ENCODE peak calls at places on chromosomes 3 and 15, in four cellular contexts. D is GM23338, E is breast epithelium, X is uterus. Z is an unnamed sample.

GRCh38 chr15:38259134-38259533 is 6.5 kb downstream of the SPRED1 start:
- DNase-seq in D (no peak), E (no peak), X (no peak), Z (no peak)

GRCh38 chr3:172984938-172985337 is 156.1 kb downstream of the SPATA16 start:
- DNase-seq in D (no peak), E (no peak), X (no peak), Z (no peak)

GRCh38 chr3:152272771-152273242 is 4.1 kb downstream of the MBNL1 start:
- DNase-seq in D (no peak), E (no peak), X (no peak), Z (no peak)

GRCh38 chr15:31197497-31198414 is 96.2 kb upstream of the TRPM1 start:
- DNase-seq in D (peak; percentile 80), E (no peak), X (no peak), Z (peak; percentile 82)

GRCh38 chr3:170038434-170039110 is 777 bp downstream of the GPR160 start:
- DNase-seq in D (peak; percentile 87), E (no peak), X (no peak), Z (no peak)

GRCh38 chr3:25094932-25095690 is 333.0 kb upstream of the RARB start:
- DNase-seq in D (no peak), E (no peak), X (no peak), Z (no peak)

GRCh38 chr15:101162701-101163483 is 89.0 kb downstream of the CHSY1 start:
- DNase-seq in D (no peak), E (peak; percentile 62), X (no peak), Z (no peak)

GRCh38 chr15:84387086-84387485 is 151.5 kb downstream of the GOLGA6L4 start:
- DNase-seq in D (no peak), E (peak; percentile 4), X (no peak), Z (no peak)

GRCh38 chr3:12300137-12300536 is 11.3 kb downstream of the PPARG start:
- DNase-seq in D (no peak), E (no peak), X (no peak), Z (no peak)

GRCh38 chr15:80791004-80791403 is 11.8 kb downstream of the CEMIP start:
- DNase-seq in D (no peak), E (no peak), X (no peak), Z (no peak)

GRCh38 chr15:74541494-74542191 is 623 bp downstream of the ARID3B start:
- DNase-seq in D (peak; percentile 62), E (peak; percentile 52), X (peak; percentile 25), Z (peak; percentile 88)

GRCh38 chr3:60456180-60456579 is 795.1 kb downstream of the FHIT start:
- DNase-seq in D (no peak), E (no peak), X (no peak), Z (no peak)

GRCh38 chr3:150174179-150174578 is 203.5 kb upstream of the PFN2 start:
- DNase-seq in D (no peak), E (no peak), X (no peak), Z (no peak)

GRCh38 chr3:187677604-187678003 is 7.4 kb upstream of the SST start:
- DNase-seq in D (no peak), E (no peak), X (no peak), Z (no peak)

GRCh38 chr15:68312701-68313204 is 35.2 kb downstream of the FEM1B start:
- DNase-seq in D (no peak), E (peak; percentile 18), X (peak; percentile 46), Z (peak; percentile 63)

GRCh38 chr3:192566706-192567290 is 160.5 kb downstream of the FGF12 start:
- DNase-seq in D (peak; percentile 86), E (peak; percentile 63), X (peak; percentile 52), Z (peak; percentile 89)

GRCh38 chr3:44045476-44046275 is 196.0 kb upstream of the TOPAZ1 start:
- DNase-seq in D (no peak), E (peak; percentile 20), X (no peak), Z (no peak)

GRCh38 chr3:72887378-72887722 is 496 bp upstream of the GXYLT2 start:
- DNase-seq in D (no peak), E (no peak), X (no peak), Z (no peak)

GRCh38 chr3:38154625-38155255 is 10.6 kb upstream of the OXSR1 start:
- DNase-seq in D (no peak), E (no peak), X (no peak), Z (peak; percentile 59)

GRCh38 chr3:52193059-52193458 is 4.9 kb upstream of the ALAS1 start:
- DNase-seq in D (no peak), E (peak; percentile 81), X (peak; percentile 60), Z (no peak)

GRCh38 chr3:27392950-27393679 is 23.9 kb upstream of the NEK10 start:
- DNase-seq in D (no peak), E (no peak), X (no peak), Z (no peak)

GRCh38 chr3:51673181-51673801 is 2.2 kb downstream of the TEX264 start:
- DNase-seq in D (no peak), E (no peak), X (no peak), Z (peak; percentile 50)

GRCh38 chr15:92343869-92344643 is 49.6 kb upstream of the ST8SIA2 start:
- DNase-seq in D (peak; percentile 60), E (peak; percentile 56), X (no peak), Z (no peak)

GRCh38 chr3:89049119-89049518 is 58.3 kb upstream of the EPHA3 start:
- DNase-seq in D (peak; percentile 83), E (no peak), X (no peak), Z (no peak)

GRCh38 chr3:112200317-112200666 is 67.2 kb upstream of the GCSAM start:
- DNase-seq in D (no peak), E (no peak), X (no peak), Z (no peak)

GRCh38 chr3:51968175-51968681 is 974 bp upstream of the PCBP4 start:
- DNase-seq in D (peak; percentile 94), E (no peak), X (no peak), Z (no peak)

GRCh38 chr3:180870008-180870733 is 42.3 kb upstream of the FXR1 start:
- DNase-seq in D (peak; percentile 78), E (no peak), X (peak; percentile 36), Z (peak; percentile 34)
- H3K4me3 ChIP-seq in D (peak overlapping the region; percentile 37), E (peak overlapping the region; percentile 55), X (peak overlapping the region; percentile 21), Z (peak overlapping the region; percentile 6)

GRCh38 chr3:98068824-98069223 is 18.1 kb upstream of the OR5AC2 start:
- DNase-seq in D (peak; percentile 50), E (no peak), X (no peak), Z (no peak)
- TF ChIP-seq CTCF in D (peak; percentile 57), E (no peak), X (no peak), Z (no peak)

DNA sequence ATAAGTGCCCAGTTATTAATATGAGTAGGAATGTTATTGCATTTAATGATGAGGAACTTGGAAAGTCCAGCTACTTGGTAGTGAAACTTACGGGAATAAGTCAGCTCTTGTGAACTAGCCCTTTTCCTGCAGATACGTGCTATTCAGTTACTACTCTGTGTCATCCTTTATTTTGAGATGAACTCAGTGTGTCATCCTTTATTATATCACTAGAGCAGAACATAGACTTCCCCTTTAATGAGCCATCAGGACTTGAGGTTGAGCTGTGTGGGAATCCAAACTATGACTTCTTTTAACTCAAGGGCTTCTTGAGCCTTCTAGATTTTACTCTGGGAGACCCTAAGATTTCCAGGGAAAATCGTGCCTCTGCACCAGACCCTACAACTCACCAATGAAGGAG is 3.6 kb downstream of the ACTC1 start:
- DNase-seq in D (no peak), E (no peak), X (no peak), Z (no peak)
- H3K4me3 ChIP-seq in D (no peak overlapping the region), E (no peak overlapping the region), X (no peak overlapping the region), Z (no peak overlapping the region)

DNA sequence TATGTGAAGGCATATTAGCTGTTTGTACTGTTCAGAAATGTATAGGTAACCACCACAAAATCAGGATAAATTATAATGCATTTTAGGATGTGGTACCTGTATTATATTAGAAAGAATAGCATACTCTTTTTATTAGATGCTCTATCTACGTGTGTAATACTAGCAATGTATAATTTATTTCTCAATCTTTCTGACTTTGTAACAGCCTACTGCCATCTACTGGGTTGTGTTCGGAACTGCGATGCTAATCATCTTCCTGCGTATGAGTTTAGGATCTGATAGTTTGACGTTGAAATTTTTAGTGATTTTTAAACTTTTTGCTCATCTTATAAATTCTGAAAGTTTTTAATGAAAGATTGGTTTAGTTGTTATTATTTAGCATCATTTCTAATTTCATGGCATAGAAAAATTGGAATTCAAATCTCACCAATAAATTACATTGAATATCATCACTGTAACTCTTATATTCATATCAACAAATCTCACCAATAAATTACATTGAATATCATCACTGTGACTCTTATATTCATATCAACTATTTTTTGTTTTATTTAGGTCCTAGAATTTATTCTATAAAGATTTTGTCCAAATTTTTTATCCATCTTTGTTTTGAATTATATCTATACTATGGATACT is 322.7 kb upstream of the ZNF717 start:
- DNase-seq in D (peak; percentile 70), E (no peak), X (no peak), Z (no peak)
- TF ChIP-seq CTCF in D (peak; percentile 82), E (peak; percentile 33), X (no peak), Z (no peak)

DNA sequence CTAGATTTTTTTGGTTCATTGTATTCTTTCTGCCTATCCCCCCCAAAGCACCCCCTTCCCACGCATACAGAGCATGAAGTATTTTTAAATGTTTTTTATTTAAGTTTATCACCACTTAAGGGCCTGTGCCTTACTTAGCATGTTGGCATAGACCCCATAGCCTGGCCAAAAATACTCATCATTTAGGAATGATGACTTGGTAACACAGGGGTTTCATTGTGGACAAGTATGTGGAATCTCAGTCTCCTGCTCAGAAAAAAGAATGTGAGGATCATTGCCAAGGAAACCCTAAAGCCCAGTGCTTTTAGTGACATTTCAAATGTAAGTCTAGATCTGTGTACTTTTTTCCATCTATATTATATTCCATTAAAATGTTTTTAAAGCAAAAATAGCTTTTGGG is 146.3 kb downstream of the ALCAM start:
- DNase-seq in D (no peak), E (no peak), X (no peak), Z (no peak)
- H3K4me3 ChIP-seq in D (no peak overlapping the region), E (no peak overlapping the region), X (no peak overlapping the region), Z (no peak overlapping the region)

GRCh38 chr15:78768531-78769408 is 42.5 kb downstream of the ADAMTS7 start:
- DNase-seq in D (no peak), E (no peak), X (no peak), Z (no peak)
- TF ChIP-seq CTCF in D (peak; percentile 32), E (no peak), X (no peak), Z (no peak)

DNA sequence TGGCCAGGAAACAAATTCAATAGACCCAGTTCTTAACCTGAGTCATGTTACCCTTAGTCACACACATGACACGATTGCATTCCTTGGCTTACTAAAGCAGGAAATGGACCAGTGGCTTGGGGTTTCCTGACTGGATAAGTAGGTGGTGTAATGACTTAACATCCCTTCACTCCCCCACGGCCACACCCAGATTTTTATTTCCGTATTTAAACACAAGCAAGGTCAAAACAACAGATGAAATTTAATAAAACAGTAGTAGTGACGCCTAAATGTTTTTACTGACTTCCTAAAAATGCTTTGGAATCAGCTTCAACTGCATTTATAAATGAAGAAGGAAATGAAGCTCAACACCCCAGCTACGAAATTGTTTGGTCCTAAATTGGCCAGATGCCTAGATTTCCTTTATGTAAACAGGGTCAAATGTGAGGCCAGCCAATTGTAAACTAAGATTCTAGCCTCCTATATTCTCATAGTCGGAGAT is 324.3 kb downstream of the CHST2 start:
- DNase-seq in D (no peak), E (peak; percentile 68), X (no peak), Z (peak; percentile 73)
- H3K4me3 ChIP-seq in D (no peak overlapping the region), E (no peak overlapping the region), X (no peak overlapping the region), Z (no peak overlapping the region)